ENCODE peak calls at places on chromosomes 7 and 10, in four cellular contexts. T is A549, H is heart left ventricle, R is prostate gland. A is an unnamed sample.

GRCh38 chr7:4103352-4104091 is 578.6 kb upstream of the FOXK1 start:
- DNase-seq in H (no peak), T (peak; percentile 36), R (no peak), A (no peak)

GRCh38 chr10:123792579-123792978 is 99.0 kb downstream of the CPXM2 start:
- DNase-seq in R (no peak), H (no peak), T (no peak), A (no peak)

GRCh38 chr10:121692626-121693025 is 94.4 kb upstream of the FGFR2 start:
- DNase-seq in R (no peak), T (no peak), H (no peak), A (no peak)

GRCh38 chr7:44221231-44221791 is 20.5 kb downstream of the YKT6 start:
- DNase-seq in H (no peak), T (no peak), R (no peak), A (no peak)

GRCh38 chr10:52121688-52122087 is 192.4 kb upstream of the DKK1 start:
- DNase-seq in T (no peak), R (no peak), H (no peak), A (no peak)

GRCh38 chr7:65951837-65952578 is 30.0 kb downstream of the GUSB start:
- DNase-seq in H (no peak), R (no peak), T (peak; percentile 45), A (peak; percentile 43)

GRCh38 chr10:84267503-84268126 is 22.8 kb downstream of the RGR start:
- DNase-seq in R (no peak), T (peak; percentile 58), H (no peak), A (peak; percentile 25)

GRCh38 chr10:6186894-6187256 is 15.9 kb upstream of the PFKFB3 start:
- DNase-seq in H (no peak), R (no peak), T (no peak), A (no peak)

GRCh38 chr7:28885771-28886170 is 72.4 kb downstream of the TRIL start:
- DNase-seq in H (no peak), T (no peak), R (no peak), A (no peak)

GRCh38 chr10:102635377-102635776 is 8.9 kb upstream of the TRIM8 start:
- DNase-seq in R (no peak), H (no peak), T (no peak), A (no peak)

GRCh38 chr7:47485640-47486435 is 96.1 kb downstream of the TNS3 start:
- DNase-seq in R (no peak), T (peak; percentile 42), H (no peak), A (no peak)

GRCh38 chr7:2621948-2622640 is 9.7 kb upstream of the TTYH3 start:
- DNase-seq in T (no peak), H (peak; percentile 66), R (no peak), A (no peak)

GRCh38 chr7:19133390-19133789 is 11.8 kb downstream of the FERD3L start:
- DNase-seq in H (no peak), R (no peak), T (no peak), A (no peak)

GRCh38 chr10:123804716-123805115 is 86.9 kb downstream of the CPXM2 start:
- DNase-seq in R (no peak), T (no peak), H (no peak), A (no peak)

GRCh38 chr10:79320785-79321493 is 26.3 kb upstream of the PPIF start:
- DNase-seq in R (no peak), T (peak; percentile 83), H (no peak), A (peak; percentile 50)

GRCh38 chr7:72446566-72447462 is 34.7 kb upstream of the CALN1 start:
- DNase-seq in H (no peak), T (no peak), R (no peak), A (no peak)

GRCh38 chr10:119104653-119105024 is 726 bp downstream of the DENND10 start:
- DNase-seq in R (no peak), H (peak; percentile 24), T (peak; percentile 15), A (peak; percentile 49)

GRCh38 chr7:64686493-64687184 is 20.7 kb downstream of the ZNF107 start:
- DNase-seq in H (no peak), R (peak; percentile 85), T (no peak), A (no peak)

GRCh38 chr7:29461996-29462395 is 101.6 kb upstream of the PRR15 start:
- DNase-seq in T (no peak), H (no peak), R (no peak), A (no peak)

GRCh38 chr10:13792011-13792410 is 205.2 kb downstream of the PRPF18 start:
- DNase-seq in R (peak; percentile 52), H (peak; percentile 67), T (no peak), A (no peak)

GRCh38 chr7:112129655-112130323 is 76.4 kb downstream of the DOCK4 start:
- DNase-seq in T (no peak), H (no peak), R (peak; percentile 48), A (no peak)

GRCh38 chr10:49320191-49320590 is 21.2 kb downstream of the C10orf71 start:
- DNase-seq in H (peak; percentile 14), T (no peak), R (no peak), A (no peak)

GRCh38 chr10:104120061-104120460 is 1.9 kb upstream of the SFR1 start:
- DNase-seq in T (no peak), R (no peak), H (no peak), A (peak; percentile 34)

GRCh38 chr7:5477723-5478531 is 54.3 kb upstream of the TNRC18 start:
- DNase-seq in H (no peak), R (no peak), T (no peak), A (peak; percentile 42)

GRCh38 chr7:18040196-18040595 is 12.6 kb upstream of the PRPS1L1 start:
- DNase-seq in R (no peak), T (no peak), H (no peak), A (no peak)

GRCh38 chr7:92875719-92876118 is 39.3 kb upstream of the CDK6 start:
- DNase-seq in T (no peak), R (no peak), H (no peak), A (no peak)

GRCh38 chr10:96082153-96082552 is 38.8 kb downstream of the CCNJ start:
- DNase-seq in R (no peak), H (no peak), T (no peak), A (no peak)

GRCh38 chr10:79268100-79268670 is 79.1 kb upstream of the PPIF start:
- DNase-seq in H (no peak), T (no peak), R (no peak), A (no peak)

GRCh38 chr7:101120315-101120714 is 6.6 kb upstream of the SERPINE1 start:
- DNase-seq in H (no peak), T (no peak), R (no peak), A (no peak)

GRCh38 chr7:101124376-101125056 is 2.4 kb upstream of the SERPINE1 start:
- DNase-seq in H (no peak), T (peak; percentile 86), R (no peak), A (no peak)

GRCh38 chr7:101123703-101124068 is 3.2 kb upstream of the SERPINE1 start:
- DNase-seq in R (no peak), H (no peak), T (no peak), A (no peak)

GRCh38 chr7:101122933-101123702 is 3.8 kb upstream of the SERPINE1 start:
- DNase-seq in H (no peak), R (no peak), T (no peak), A (no peak)

GRCh38 chr7:101121996-101122932 is 4.6 kb upstream of the SERPINE1 start:
- DNase-seq in R (no peak), T (peak; percentile 95), H (peak; percentile 84), A (no peak)
- TF ChIP-seq POLR2A in R (no peak), T (peak; percentile 17), H (no peak), A (no peak)

GRCh38 chr7:100889761-100890639 is 485 bp upstream of the UFSP1 start:
- DNase-seq in R (peak; percentile 91), H (peak; percentile 96), T (peak; percentile 93), A (peak; percentile 97)

GRCh38 chr7:100887955-100888481 is 1.5 kb downstream of the UFSP1 start:
- DNase-seq in R (no peak), T (no peak), H (no peak), A (no peak)

GRCh38 chr7:100887186-100887954 is 2.1 kb downstream of the UFSP1 start:
- DNase-seq in R (no peak), H (no peak), T (no peak), A (peak; percentile 45)

GRCh38 chr7:100888988-100889760 is at the start of gene UFSP1:
- DNase-seq in H (no peak), T (no peak), R (no peak), A (no peak)

DNA sequence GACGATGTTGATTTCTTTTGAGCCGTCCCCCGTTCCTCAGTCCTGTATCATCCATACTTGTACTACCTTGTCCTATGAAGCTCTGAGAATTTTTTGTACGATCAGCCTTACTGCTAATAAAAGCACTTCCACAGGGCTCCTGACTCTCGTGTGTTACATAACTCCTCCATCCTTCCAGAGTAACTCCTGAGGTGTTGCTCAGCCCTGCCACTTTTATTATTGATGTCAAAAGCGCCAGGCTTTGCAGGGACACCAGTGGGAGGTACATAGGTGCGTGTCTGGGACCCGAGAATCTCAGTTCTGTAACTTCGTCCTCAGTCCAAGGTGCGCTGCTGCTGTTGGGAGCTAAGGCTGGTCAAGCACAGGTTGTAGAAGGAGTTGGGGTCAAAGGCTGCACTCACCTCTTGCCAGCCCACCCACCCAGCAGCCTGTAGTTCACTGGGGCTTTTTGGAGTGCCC is 957 bp downstream of the UFSP1 start:
- DNase-seq in H (no peak), R (no peak), T (no peak), A (no peak)
- TF ChIP-seq POLR2A in H (no peak), R (no peak), T (no peak), A (no peak)

DNA sequence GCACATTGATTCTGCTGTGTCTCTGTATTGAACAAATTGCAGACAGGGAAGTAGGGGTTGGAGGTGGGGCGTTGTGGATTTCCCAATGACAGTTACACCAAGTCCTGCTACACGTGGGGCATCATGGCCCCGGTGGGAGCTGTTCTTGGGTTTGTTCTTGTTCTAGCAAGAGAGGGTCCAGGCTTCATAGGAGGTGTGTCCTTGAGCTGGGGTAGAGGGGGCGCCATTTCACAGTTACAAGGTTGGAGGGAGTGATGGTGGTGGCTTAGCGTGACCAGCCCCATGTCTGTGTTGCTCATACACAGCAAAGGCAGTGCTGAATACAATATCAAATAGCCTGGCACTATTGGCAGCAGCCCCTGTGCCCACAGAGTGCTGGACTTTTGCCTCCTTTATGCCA is 15.7 kb downstream of the SH2D4B start:
- DNase-seq in R (no peak), T (no peak), H (no peak), A (no peak)
- TF ChIP-seq POLR2A in R (no peak), T (no peak), H (no peak), A (no peak)

GRCh38 chr10:30043476-30044270 is 15.7 kb downstream of the JCAD start:
- DNase-seq in R (no peak), T (no peak), H (no peak), A (no peak)
- TF ChIP-seq POLR2A in R (no peak), T (no peak), H (no peak), A (no peak)

DNA sequence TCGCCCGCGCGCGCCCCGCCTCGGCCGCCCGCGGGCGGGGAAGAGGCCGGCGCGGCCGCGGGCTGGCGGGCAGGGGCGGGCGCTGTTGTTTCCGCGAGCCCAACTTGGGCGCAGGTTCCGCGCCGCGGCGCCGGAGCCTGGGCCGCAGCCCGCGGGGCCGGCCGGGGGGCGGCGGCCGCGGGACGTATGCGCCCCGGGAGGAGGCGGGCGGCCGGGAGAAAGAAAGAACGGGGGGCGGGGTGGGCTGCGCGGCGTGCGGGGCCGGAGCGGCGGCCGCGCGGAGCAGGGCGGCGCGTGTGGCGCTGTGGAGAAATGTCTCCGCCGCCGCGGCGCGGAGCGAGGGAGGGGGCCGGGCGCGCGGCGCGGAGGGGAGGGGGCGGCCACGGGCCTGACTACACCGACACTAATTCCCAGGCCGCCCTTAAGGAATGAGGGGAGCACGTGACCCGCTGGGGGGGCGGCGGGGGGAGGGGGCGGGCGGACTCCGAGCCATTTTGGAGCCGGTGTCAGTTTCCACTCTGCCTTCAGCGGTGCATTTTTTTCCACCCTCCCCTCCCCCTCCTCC is at the start of gene BMI1:
- DNase-seq in T (peak; percentile 76), R (peak; percentile 82), H (peak; percentile 87), A (peak; percentile 89)
- TF ChIP-seq POLR2A in T (peak; percentile 32), R (no peak), H (no peak), A (no peak)

GRCh38 chr10:98446656-98447221 is at the start of gene HPS1:
- DNase-seq in R (peak; percentile 67), T (peak; percentile 73), H (peak; percentile 88), A (peak; percentile 89)
- TF ChIP-seq POLR2A in R (peak; percentile 90), T (peak; percentile 82), H (peak; percentile 51), A (peak; percentile 93)

A was measured in erythroblast.